ENCODE peak calls at places on chromosome 15, in five cellular contexts. M is right atrium auricular region, T is keratinocyte, V is AG04450, F is H9. S is an unnamed sample.

GRCh38 chr15:38213392-38213791 is 39.2 kb upstream of the SPRED1 start:
- DNase-seq in F (no peak), T (no peak), M (no peak), V (no peak), S (no peak)

GRCh38 chr15:52227456-52227855 is 36.3 kb upstream of the GNB5 start:
- DNase-seq in T (peak), V (peak), M (peak), F (peak), S (peak)

GRCh38 chr15:45648521-45649200 is 13.8 kb downstream of the SQOR start:
- DNase-seq in F (no peak), T (no peak), V (no peak), M (no peak), S (peak)

GRCh38 chr15:92653836-92654524 is 1.6 kb downstream of the FAM174B start:
- DNase-seq in T (no peak), M (no peak), V (no peak), F (no peak), S (no peak)

GRCh38 chr15:82952156-82953081 is at the start of gene HOMER2:
- DNase-seq in V (no peak), T (no peak), F (peak), M (no peak), S (no peak)

GRCh38 chr15:35256555-35256954 is 171.5 kb upstream of the NANOGP8 start:
- DNase-seq in F (no peak), V (no peak), M (no peak), T (peak), S (peak)

GRCh38 chr15:23039917-23040281 is 530 bp upstream of the TUBGCP5 start:
- DNase-seq in V (no peak), M (no peak), T (no peak), F (no peak), S (no peak)

GRCh38 chr15:37877851-37878577 is 56.4 kb upstream of the TMCO5A start:
- DNase-seq in F (no peak), T (no peak), V (peak), M (no peak), S (peak)

GRCh38 chr15:73927476-73928240 is 1.4 kb downstream of the LOXL1 start:
- DNase-seq in F (peak), V (no peak), T (no peak), M (no peak), S (peak)

DNA sequence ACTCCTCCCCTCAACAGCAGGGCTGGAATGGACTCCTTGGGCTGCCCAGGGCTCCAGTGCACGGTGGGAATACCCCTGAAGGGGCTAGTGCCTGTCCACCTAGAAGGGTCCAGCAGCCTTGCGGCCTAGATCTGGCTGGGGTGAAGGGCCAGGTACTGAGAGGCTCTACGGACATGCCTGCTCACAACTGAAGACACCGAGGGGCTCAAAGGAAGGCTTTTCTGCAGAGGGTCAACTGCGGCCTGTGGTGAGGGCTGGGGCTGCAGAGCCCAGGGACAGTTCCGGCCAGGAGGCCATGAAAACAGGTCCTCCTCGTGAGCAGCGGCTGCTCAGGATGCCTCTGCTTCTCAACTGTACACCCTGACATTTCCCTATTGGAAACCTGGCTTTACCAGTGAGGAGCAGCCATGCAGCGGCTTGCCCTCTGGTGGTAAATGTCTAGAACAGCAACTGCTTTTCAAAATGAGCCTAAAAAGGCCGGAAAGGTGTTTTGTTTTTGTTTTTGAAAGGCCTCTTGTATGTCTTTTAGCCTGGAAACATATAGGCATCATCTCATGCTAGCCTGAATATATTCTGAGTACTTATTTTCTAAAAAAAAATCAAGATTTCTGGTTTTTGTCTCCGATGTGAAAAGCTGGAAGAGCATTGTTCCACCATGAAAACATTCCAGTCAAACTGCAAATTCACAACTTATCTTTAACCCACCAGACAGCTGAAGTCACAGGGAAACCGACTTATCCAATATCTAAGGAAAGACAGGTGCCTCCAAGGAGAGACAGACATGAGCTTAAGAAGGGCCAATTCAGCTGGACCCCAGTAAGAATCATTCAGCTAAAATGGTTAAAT is 163.4 kb downstream of the KLF13 start:
- DNase-seq in F (peak), T (no peak), V (no peak), M (peak), S (peak)
- TF ChIP-seq CTCF in F (peak), T (peak), V (peak), M (peak), S (peak)

DNA sequence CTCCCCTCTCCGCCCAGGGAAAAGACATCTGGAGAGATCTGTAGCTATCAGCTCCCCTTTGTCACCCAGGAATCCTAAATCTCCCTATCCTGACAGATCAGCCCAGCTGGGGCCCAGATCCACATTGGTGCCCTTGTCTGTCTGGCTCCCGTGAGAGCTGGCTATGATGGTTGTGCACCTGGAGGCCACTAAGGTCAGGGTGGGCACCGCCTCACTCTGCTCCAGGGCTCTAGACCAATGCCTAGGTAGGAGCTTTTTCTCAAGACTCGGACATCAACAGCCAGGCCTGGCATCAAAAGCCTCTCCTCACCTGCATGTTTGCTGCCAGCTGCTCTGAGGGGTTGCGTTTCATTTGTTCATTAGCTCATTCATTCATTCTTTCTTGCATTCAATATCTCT is 142.7 kb downstream of the SMAD6 start:
- DNase-seq in V (no peak), M (no peak), F (no peak), T (no peak), S (no peak)
- TF ChIP-seq CTCF in V (no peak), M (no peak), F (no peak), T (no peak), S (no peak)

GRCh38 chr15:30903497-30904187 is at the start of gene FAN1:
- DNase-seq in M (peak), F (peak), T (peak), V (peak), S (peak)
- TF ChIP-seq CTCF in M (no peak), F (no peak), T (peak), V (no peak), S (no peak)

DNA sequence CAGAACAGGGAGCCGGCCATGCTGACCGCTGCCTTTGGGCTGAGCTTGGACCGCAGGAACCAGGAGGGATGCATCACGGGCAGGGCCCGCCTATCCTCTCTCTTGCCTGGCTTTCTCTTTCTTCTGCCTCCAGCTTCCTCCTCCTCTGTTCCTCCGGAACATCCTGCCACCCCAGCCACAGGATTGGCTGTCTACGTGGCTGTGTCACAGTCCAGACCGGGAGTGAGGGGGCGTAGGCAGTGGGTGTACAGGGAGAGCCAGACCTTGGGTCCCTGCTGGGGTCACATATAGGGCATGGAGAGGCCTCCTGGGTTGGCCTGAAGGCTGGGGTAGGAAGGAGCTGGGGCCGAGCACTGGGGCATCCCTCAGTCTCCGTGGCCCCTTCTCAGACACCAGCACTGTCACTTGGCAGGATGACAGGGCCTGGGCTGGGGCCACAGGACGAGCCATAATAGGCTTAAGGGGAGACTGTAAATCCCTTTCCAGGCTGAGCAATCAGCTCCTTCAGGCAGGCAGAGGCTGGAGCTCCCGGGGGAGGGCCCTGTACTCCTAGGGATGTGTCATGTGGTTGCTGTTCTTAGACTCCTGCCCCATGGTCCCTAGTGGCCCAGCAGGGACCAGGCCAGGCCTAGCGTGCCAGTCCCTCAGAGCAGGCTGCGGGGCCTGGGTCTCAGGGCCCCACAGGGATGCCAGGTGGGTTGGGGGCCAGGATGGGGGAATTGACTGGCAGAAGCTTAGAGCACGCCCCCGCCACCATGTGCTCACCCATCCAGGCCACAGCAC is 25.4 kb downstream of the LINGO1 start:
- DNase-seq in F (no peak), V (no peak), M (no peak), T (no peak), S (no peak)
- TF ChIP-seq CTCF in F (no peak), V (no peak), M (no peak), T (no peak), S (no peak)

GRCh38 chr15:60049948-60050347 is 45.8 kb downstream of the FOXB1 start:
- DNase-seq in V (no peak), M (no peak), F (no peak), T (no peak), S (no peak)
- TF ChIP-seq CTCF in V (no peak), M (no peak), F (no peak), T (no peak), S (no peak)

DNA sequence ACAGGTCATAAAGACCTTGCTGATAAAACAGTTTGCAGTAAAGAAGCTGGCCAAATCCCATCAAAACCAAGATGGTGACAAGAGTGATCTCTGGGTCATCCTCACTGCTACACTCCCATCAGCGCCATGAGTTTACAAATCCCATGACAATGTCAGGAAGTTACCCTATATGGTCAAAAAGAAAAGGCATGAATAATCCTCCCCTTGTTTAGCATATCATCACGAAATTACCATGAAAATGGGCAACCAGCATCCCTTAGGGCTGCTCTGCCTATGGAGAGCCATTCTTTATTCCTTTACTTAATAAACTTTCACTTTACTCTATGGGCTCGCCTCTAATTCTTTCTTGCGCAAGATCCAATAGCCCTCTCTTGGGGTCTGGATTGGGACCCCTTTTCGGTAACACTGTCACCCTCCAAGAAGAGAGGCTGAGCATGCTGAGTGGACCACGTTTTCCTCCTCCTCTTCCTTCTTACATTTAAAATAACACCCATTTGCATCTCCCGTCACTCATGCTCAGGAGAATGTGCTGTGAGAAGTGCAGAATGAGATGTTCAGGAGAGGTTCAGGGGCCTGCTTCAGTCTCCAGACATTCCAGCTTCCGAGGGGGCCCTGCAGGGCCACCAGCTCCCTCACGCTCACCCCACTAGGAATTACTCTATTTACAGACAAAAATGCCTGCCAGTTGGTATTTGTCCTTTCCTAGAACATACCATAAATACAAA is 47.3 kb downstream of the NSMCE3 start:
- DNase-seq in F (no peak), V (no peak), M (no peak), T (no peak), S (no peak)
- TF ChIP-seq CTCF in F (no peak), V (no peak), M (no peak), T (no peak), S (no peak)

GRCh38 chr15:69762373-69763148 is 309.9 kb downstream of the RPLP1 start:
- DNase-seq in F (peak), T (no peak), M (no peak), V (no peak), S (peak)
- TF ChIP-seq CTCF in F (peak), T (peak), M (no peak), V (no peak), S (no peak)

GRCh38 chr15:29089731-29090616 is 179.6 kb downstream of the NSMCE3 start:
- DNase-seq in F (no peak), M (no peak), T (no peak), V (peak), S (no peak)
- TF ChIP-seq CTCF in F (peak), M (no peak), T (no peak), V (peak), S (no peak)

DNA sequence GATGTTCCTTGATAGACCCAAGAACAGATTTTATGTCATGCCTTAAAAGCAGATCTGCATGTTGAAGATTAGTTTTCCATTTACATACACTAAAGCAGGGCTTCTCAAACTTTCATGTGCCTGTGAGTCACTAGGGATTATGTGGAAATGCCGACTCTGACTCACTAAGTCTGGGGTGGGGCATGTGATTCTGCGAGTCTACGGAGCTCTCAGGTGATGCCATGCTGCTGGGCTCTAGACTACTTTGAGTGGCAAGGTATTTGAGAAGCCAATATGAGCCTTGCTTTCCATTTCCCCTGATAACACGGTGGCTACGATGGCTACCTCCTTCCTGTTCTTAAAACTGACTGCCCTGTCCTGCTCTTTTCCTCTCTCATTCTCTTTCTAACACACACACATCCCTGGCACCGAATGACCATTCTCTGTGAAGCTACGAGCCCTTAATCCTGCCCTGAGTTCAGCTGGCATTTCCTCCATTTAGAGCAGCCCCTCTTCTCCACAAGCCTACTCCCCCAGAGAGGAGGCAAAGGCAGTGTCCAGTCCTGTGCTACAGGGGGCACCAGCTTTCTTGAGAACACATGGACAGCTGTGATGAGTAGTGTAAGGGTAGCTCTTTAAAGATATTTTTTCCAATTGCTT is 39.7 kb upstream of the PYGO1 start:
- DNase-seq in V (peak), T (peak), F (no peak), M (no peak), S (peak)
- TF ChIP-seq CTCF in V (peak), T (no peak), F (peak), M (no peak), S (no peak)

S was measured in MCF 10A.